ENCODE peak calls at places on chromosomes 11 and 22, in four cellular contexts. L is K562, O is HepG2, X is GM12878. H is an unnamed sample.

GRCh38 chr11:100791873-100792272 is 104.8 kb downstream of the ARHGAP42 start:
- DNase-seq in L (no peak), X (no peak), O (no peak), H (peak)

GRCh38 chr11:131510662-131511061 is 140.2 kb downstream of the NTM start:
- DNase-seq in X (no peak), L (no peak), O (no peak), H (no peak)

GRCh38 chr11:108206171-108206570 is 16.3 kb downstream of the NPAT start:
- DNase-seq in O (no peak), X (no peak), L (no peak), H (no peak)

GRCh38 chr22:44550666-44551491 is 52.8 kb upstream of the RTL6 start:
- DNase-seq in O (no peak), L (no peak), X (peak), H (no peak)

GRCh38 chr11:79081441-79082124 is 359.2 kb downstream of the TENM4 start:
- DNase-seq in O (no peak), X (no peak), L (no peak), H (no peak)

GRCh38 chr11:121692236-121692635 is 239.5 kb upstream of the SORL1-AS1 start:
- DNase-seq in X (no peak), L (no peak), O (peak), H (no peak)

GRCh38 chr22:28604961-28605360 is 74.7 kb downstream of the TTC28 start:
- DNase-seq in L (no peak), X (no peak), O (no peak), H (peak)

GRCh38 chr11:67002297-67002913 is 20.5 kb upstream of the SYT12 start:
- DNase-seq in L (no peak), O (no peak), X (no peak), H (peak)

GRCh38 chr11:73521621-73522020 is 76.3 kb downstream of the FAM168A start:
- DNase-seq in L (no peak), O (peak), X (peak), H (no peak)

GRCh38 chr11:119891392-119891791 is 162.4 kb upstream of the NECTIN1 start:
- DNase-seq in X (no peak), L (no peak), O (no peak), H (no peak)

GRCh38 chr11:125257185-125257584 is 92.6 kb downstream of the PKNOX2 start:
- DNase-seq in X (no peak), L (peak), O (no peak), H (peak)

GRCh38 chr11:108561535-108561991 is 32.0 kb downstream of the EXPH5 start:
- DNase-seq in L (no peak), X (no peak), O (no peak), H (no peak)

GRCh38 chr11:45907911-45908370 is 870 bp upstream of the FREY1 start:
- DNase-seq in X (no peak), O (no peak), L (no peak), H (no peak)

DNA sequence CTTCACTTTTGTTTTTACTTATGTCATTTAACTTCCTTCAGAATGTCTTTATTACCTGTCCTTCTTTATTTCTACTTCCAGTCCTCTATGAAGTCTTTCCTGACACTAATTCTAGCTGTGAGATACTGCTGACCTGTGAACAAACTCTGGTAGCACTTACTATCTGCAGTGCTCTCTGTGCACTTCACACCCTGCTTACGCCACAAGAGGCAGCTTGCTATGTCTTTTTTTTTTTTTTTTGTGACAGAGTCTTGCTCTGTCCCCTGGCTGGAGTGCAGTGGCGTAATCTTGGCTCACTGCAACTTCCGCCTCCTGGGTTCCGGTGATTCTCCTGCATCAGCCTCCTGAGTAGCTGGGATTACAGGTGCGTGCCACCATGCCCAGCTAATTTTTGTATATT is 10.7 kb downstream of the STIM1 start:
- DNase-seq in X (no peak), L (peak), O (peak), H (peak)
- TF ChIP-seq JUNB in X (no peak), L (no peak), O (no peak), H (no peak)

GRCh38 chr11:14907411-14908213 is 15.6 kb upstream of the CYP2R1 start:
- DNase-seq in O (peak), X (no peak), L (peak), H (peak)

GRCh38 chr11:14905104-14906033 is 13.3 kb upstream of the CYP2R1 start:
- DNase-seq in X (no peak), O (no peak), L (no peak), H (peak)

GRCh38 chr11:14904745-14905103 is 12.7 kb upstream of the CYP2R1 start:
- DNase-seq in X (no peak), L (no peak), O (no peak), H (peak)

GRCh38 chr11:14906614-14907392 is 14.8 kb upstream of the CYP2R1 start:
- DNase-seq in X (no peak), O (no peak), L (no peak), H (no peak)

GRCh38 chr11:14908214-14908880 is 16.3 kb upstream of the CYP2R1 start:
- DNase-seq in O (peak), X (no peak), L (peak), H (peak)
- TF ChIP-seq CREB1 in O (no peak), X (no peak), L (no peak), H (no peak)

GRCh38 chr22:32917577-32918375 is 116.3 kb downstream of the TIMP3 start:
- DNase-seq in O (no peak), X (no peak), L (no peak), H (no peak)
- H3K4me3 ChIP-seq in O (no peak), X (no peak), L (no peak), H (no peak)

GRCh38 chr22:49368221-49368975 is 459.3 kb downstream of the BRD1 start:
- DNase-seq in L (no peak), O (no peak), X (no peak), H (no peak)

GRCh38 chr22:49370841-49371301 is 456.8 kb downstream of the BRD1 start:
- DNase-seq in X (no peak), L (no peak), O (no peak), H (no peak)

GRCh38 chr22:49371325-49372110 is 456.2 kb downstream of the BRD1 start:
- DNase-seq in X (no peak), L (no peak), O (no peak), H (no peak)

GRCh38 chr22:49368976-49369725 is 458.5 kb downstream of the BRD1 start:
- DNase-seq in X (no peak), O (no peak), L (peak), H (no peak)

DNA sequence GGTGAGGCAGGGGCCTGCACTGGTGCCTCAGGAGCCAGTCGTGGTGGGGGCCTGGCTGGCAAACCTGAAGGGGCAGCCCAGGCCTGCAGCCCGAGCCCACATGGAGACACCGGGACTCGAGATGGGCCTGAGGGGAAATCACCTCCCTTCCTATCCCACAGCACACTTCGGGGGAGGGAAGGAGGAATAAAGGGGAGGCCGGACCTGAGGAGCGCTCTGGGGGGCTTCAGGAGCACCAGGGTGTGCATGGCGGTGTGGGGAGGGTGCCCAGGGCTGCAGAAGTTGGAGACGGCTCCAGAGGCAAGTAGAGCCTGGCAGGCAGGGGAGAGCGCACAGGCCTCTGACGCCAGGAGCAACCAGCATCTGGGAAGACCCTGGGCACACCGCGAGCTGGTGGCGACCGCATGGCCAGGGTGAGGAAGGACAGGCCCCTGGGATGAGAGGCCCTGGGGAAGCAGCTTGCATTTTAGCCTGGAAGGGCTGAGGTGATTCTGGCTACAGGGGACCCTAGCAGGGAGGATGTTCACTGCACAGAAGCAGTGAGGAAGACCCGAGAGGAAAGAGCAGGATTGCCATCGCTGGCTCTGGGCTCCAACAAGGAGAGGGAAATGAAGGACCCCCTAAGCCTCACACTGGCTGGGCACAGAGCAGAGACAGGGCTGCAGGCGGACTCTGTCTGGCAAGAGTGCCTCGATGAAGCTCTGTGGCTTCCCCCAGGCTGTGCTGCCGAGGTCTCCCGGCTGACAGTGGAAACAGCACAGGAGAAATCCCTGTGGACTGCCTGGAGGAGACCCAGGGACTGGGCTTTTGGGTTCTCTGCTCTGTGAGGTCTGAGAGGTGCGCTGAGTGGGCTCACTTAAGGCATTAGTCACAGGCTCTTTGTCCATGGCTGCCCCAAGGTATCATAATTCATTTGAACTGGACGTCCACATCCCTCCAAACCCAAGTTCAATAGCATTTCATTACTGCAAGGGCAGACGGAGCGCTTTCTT is 457.7 kb downstream of the BRD1 start:
- DNase-seq in O (no peak), X (no peak), L (no peak), H (no peak)
- TF ChIP-seq JUNB in O (no peak), X (no peak), L (no peak), H (no peak)

GRCh38 chr11:117924631-117925170 is 4.5 kb downstream of the TMPRSS13 start:
- DNase-seq in L (no peak), X (no peak), O (no peak), H (no peak)
- TF ChIP-seq CREB1 in L (no peak), X (no peak), O (no peak), H (no peak)

GRCh38 chr11:74673956-74674355 is 57.3 kb downstream of the CHRDL2 start:
- DNase-seq in X (no peak), L (no peak), O (no peak), H (no peak)
- H3K4me3 ChIP-seq in X (no peak), L (no peak), O (no peak), H (no peak)

H was measured in GM23338.